ENCODE peak calls at places on chromosomes 6 and 20, in four cellular contexts. W is DMS 273 treated with DMSO at 0.1 percent for 48 hours, P is ELF-1, Z is posterior cingulate gyrus. B is an unnamed sample.
A peak's percentile ranks its signal among the peaks of the same experiment; 100 is the strongest.

GRCh38 chr20:37285664-37286374 is 3.6 kb upstream of the MANBAL start:
- DNase-seq in W (no peak), P (no peak), Z (no peak), B (no peak)

GRCh38 chr6:79705456-79705995 is 74.4 kb downstream of the SH3BGRL2 start:
- DNase-seq in P (no peak), Z (no peak), W (no peak), B (no peak)

GRCh38 chr20:36312724-36313441 is 6.7 kb downstream of the DLGAP4 start:
- DNase-seq in Z (peak; percentile 12), W (no peak), P (no peak), B (no peak)

GRCh38 chr6:26474439-26474881 is 16.7 kb downstream of the BTN2A1 start:
- DNase-seq in P (no peak), Z (no peak), W (no peak), B (no peak)

GRCh38 chr20:62073323-62073722 is 7.6 kb upstream of the TAF4 start:
- DNase-seq in P (no peak), W (no peak), Z (no peak), B (no peak)

GRCh38 chr6:6912841-6913240 is 194.9 kb upstream of the RREB1 start:
- DNase-seq in W (peak; percentile 41), P (no peak), Z (no peak), B (no peak)

GRCh38 chr6:7171733-7172132 is 64.0 kb downstream of the RREB1 start:
- DNase-seq in W (no peak), P (no peak), Z (no peak), B (no peak)

GRCh38 chr6:112061605-112062004 is 7.7 kb downstream of the CCN6 start:
- DNase-seq in P (no peak), W (no peak), Z (no peak), B (no peak)

GRCh38 chr6:63267046-63267445 is 52.7 kb downstream of the LGSN start:
- DNase-seq in Z (no peak), P (peak; percentile 53), W (no peak), B (no peak)

GRCh38 chr6:116682334-116682712 is 1.3 kb downstream of the KPNA5 start:
- DNase-seq in W (no peak), Z (no peak), P (no peak), B (no peak)

GRCh38 chr6:83069633-83070032 is 2.2 kb downstream of the DOP1A start:
- DNase-seq in P (no peak), Z (no peak), W (no peak), B (no peak)

GRCh38 chr20:7775072-7775471 is 165.2 kb downstream of the HAO1 start:
- DNase-seq in P (no peak), W (no peak), Z (no peak), B (no peak)

GRCh38 chr6:57021086-57021720 is 25.3 kb upstream of the KIAA1586 start:
- DNase-seq in P (no peak), Z (no peak), W (peak; percentile 37), B (no peak)

GRCh38 chr6:105428342-105428957 is 25.6 kb upstream of the PREP start:
- DNase-seq in Z (no peak), P (no peak), W (no peak), B (no peak)

GRCh38 chr6:119627908-119628669 is 278.5 kb upstream of the MAN1A1 start:
- DNase-seq in P (peak; percentile 23), W (no peak), Z (no peak), B (peak; percentile 13)

GRCh38 chr20:18052856-18053255 is 4.9 kb downstream of the OVOL2 start:
- DNase-seq in W (no peak), P (peak; percentile 21), Z (no peak), B (no peak)

GRCh38 chr6:107657755-107658461 is 166.2 kb downstream of the SCML4 start:
- DNase-seq in P (peak; percentile 63), W (peak; percentile 17), Z (no peak), B (peak; percentile 51)

GRCh38 chr20:50152394-50153152 is 950 bp downstream of the PEDS1 start:
- DNase-seq in W (no peak), P (no peak), Z (no peak), B (no peak)

GRCh38 chr6:36334832-36335459 is 1.7 kb downstream of the BNIP5 start:
- DNase-seq in W (no peak), P (no peak), Z (no peak), B (peak; percentile 50)

GRCh38 chr6:12064125-12064524 is 52.0 kb downstream of the HIVEP1 start:
- DNase-seq in W (no peak), P (no peak), Z (no peak), B (no peak)

GRCh38 chr6:167092672-167093339 is 30.1 kb upstream of the CCR6 start:
- DNase-seq in W (no peak), P (no peak), Z (no peak), B (no peak)

GRCh38 chr6:36827261-36828079 is 11.8 kb downstream of the CPNE5 start:
- DNase-seq in W (no peak), Z (no peak), P (no peak), B (peak; percentile 55)

GRCh38 chr6:70622426-70622825 is 45.3 kb upstream of the SMAP1 start:
- DNase-seq in Z (no peak), P (no peak), W (no peak), B (no peak)

GRCh38 chr6:36660771-36661471 is 17.6 kb upstream of the CDKN1A start:
- DNase-seq in Z (no peak), W (no peak), P (peak; percentile 88), B (peak; percentile 41)

GRCh38 chr6:70110128-70111022 is 192.5 kb downstream of the COL9A1 start:
- DNase-seq in P (no peak), Z (no peak), W (no peak), B (no peak)